ENCODE peak calls at places on chromosomes 2 and 18, in six cellular contexts. Q is breast epithelium, M is endothelial cell, S is neural crest cell, B is PC-3, P is sigmoid colon. Y is an unnamed sample.
A peak's percentile ranks its signal among the peaks of the same experiment; 100 is the strongest.

GRCh38 chr2:235513984-235514626 is 20.3 kb downstream of the AGAP1 start:
- DNase-seq in B (no peak), Q (no peak), M (no peak), P (no peak), S (no peak), Y (no peak)

GRCh38 chr2:144320491-144320890 is 199.4 kb downstream of the ZEB2 start:
- DNase-seq in M (no peak), P (no peak), S (no peak), B (peak; percentile 78), Q (no peak), Y (no peak)

GRCh38 chr2:2827237-2827636 is 496.2 kb upstream of the MYT1L start:
- DNase-seq in M (no peak), P (no peak), B (no peak), S (no peak), Q (no peak), Y (no peak)

GRCh38 chr2:209663149-209663548 is 108.5 kb upstream of the UNC80 start:
- DNase-seq in P (no peak), Q (no peak), B (peak; percentile 50), M (peak; percentile 5), S (no peak), Y (no peak)

GRCh38 chr2:127100261-127101047 is 6.5 kb downstream of the BIN1 start:
- DNase-seq in B (peak; percentile 71), P (peak; percentile 52), M (no peak), Q (no peak), S (no peak), Y (no peak)

GRCh38 chr2:207385903-207386302 is 143.9 kb upstream of the CREB1 start:
- DNase-seq in Q (no peak), B (peak; percentile 27), P (no peak), S (no peak), M (no peak), Y (no peak)

GRCh38 chr2:10382313-10383061 is 65.6 kb downstream of the ODC1 start:
- DNase-seq in M (peak; percentile 55), B (no peak), P (no peak), S (no peak), Q (no peak), Y (peak; percentile 46)

GRCh38 chr2:42138163-42139016 is 30.8 kb upstream of the EML4 start:
- DNase-seq in S (no peak), P (no peak), Q (peak; percentile 77), M (no peak), B (peak; percentile 95), Y (no peak)

GRCh38 chr2:17328161-17328560 is 190.1 kb downstream of the RAD51AP2 start:
- DNase-seq in B (no peak), S (no peak), P (no peak), M (no peak), Q (no peak), Y (no peak)

GRCh38 chr2:28684142-28684858 is 67.3 kb upstream of the PPP1CB start:
- DNase-seq in Q (no peak), M (no peak), B (no peak), P (no peak), S (no peak), Y (no peak)

GRCh38 chr2:111653913-111654312 is 230.1 kb downstream of the ANAPC1 start:
- DNase-seq in B (no peak), Q (no peak), M (no peak), S (no peak), P (no peak), Y (no peak)

GRCh38 chr18:45291616-45292612 is 323.4 kb upstream of the SLC14A2 start:
- DNase-seq in P (no peak), M (no peak), Q (no peak), S (no peak), B (no peak), Y (no peak)

GRCh38 chr18:3455090-3455640 is 5.2 kb downstream of the TGIF1 start:
- DNase-seq in S (no peak), M (no peak), P (no peak), B (no peak), Q (no peak), Y (no peak)

GRCh38 chr18:58699551-58699950 is 28.3 kb downstream of the MALT1 start:
- DNase-seq in Q (no peak), B (no peak), M (no peak), S (no peak), P (no peak), Y (no peak)

GRCh38 chr18:7945882-7946281 is 378.8 kb downstream of the PTPRM start:
- DNase-seq in S (no peak), M (no peak), B (peak; percentile 93), Q (no peak), P (peak; percentile 69), Y (no peak)

GRCh38 chr2:10045561-10046355 is 2.4 kb downstream of the KLF11 start:
- DNase-seq in M (no peak), S (no peak), Q (no peak), B (no peak), P (no peak), Y (no peak)

GRCh38 chr18:2400701-2401191 is 170.6 kb downstream of the METTL4 start:
- DNase-seq in Q (no peak), S (no peak), M (no peak), B (no peak), P (no peak), Y (no peak)

GRCh38 chr2:46962751-46963150 is 47.1 kb upstream of the MCFD2 start:
- DNase-seq in P (no peak), Q (no peak), B (no peak), S (no peak), M (no peak), Y (no peak)

GRCh38 chr2:178008636-178009289 is 63.8 kb downstream of the PDE11A start:
- DNase-seq in M (no peak), S (no peak), B (no peak), Q (no peak), P (peak; percentile 78), Y (no peak)

GRCh38 chr18:76592981-76593381 is 97.9 kb upstream of the ZNF516 start:
- DNase-seq in B (no peak), M (no peak), Q (no peak), S (no peak), P (no peak), Y (no peak)

GRCh38 chr2:10297950-10298349 is 4.8 kb upstream of the HPCAL1 start:
- DNase-seq in B (peak; percentile 91), P (peak; percentile 86), S (no peak), M (no peak), Q (no peak), Y (no peak)

GRCh38 chr2:21461754-21462153 is 338.0 kb downstream of the TDRD15 start:
- DNase-seq in M (no peak), Q (no peak), S (no peak), B (no peak), P (no peak), Y (no peak)

GRCh38 chr2:23482188-23482587 is 97.2 kb downstream of the KLHL29 start:
- DNase-seq in Q (no peak), P (no peak), S (no peak), B (no peak), M (no peak), Y (no peak)

GRCh38 chr2:23482607-23483006 is 97.6 kb downstream of the KLHL29 start:
- DNase-seq in P (no peak), Q (no peak), S (no peak), B (no peak), M (no peak), Y (no peak)

GRCh38 chr2:23478087-23478932 is 93.3 kb downstream of the KLHL29 start:
- DNase-seq in B (no peak), M (no peak), P (peak; percentile 54), Q (no peak), S (no peak), Y (no peak)

GRCh38 chr2:23478933-23479683 is 94.1 kb downstream of the KLHL29 start:
- DNase-seq in S (no peak), P (no peak), M (no peak), B (no peak), Q (no peak), Y (no peak)

DNA sequence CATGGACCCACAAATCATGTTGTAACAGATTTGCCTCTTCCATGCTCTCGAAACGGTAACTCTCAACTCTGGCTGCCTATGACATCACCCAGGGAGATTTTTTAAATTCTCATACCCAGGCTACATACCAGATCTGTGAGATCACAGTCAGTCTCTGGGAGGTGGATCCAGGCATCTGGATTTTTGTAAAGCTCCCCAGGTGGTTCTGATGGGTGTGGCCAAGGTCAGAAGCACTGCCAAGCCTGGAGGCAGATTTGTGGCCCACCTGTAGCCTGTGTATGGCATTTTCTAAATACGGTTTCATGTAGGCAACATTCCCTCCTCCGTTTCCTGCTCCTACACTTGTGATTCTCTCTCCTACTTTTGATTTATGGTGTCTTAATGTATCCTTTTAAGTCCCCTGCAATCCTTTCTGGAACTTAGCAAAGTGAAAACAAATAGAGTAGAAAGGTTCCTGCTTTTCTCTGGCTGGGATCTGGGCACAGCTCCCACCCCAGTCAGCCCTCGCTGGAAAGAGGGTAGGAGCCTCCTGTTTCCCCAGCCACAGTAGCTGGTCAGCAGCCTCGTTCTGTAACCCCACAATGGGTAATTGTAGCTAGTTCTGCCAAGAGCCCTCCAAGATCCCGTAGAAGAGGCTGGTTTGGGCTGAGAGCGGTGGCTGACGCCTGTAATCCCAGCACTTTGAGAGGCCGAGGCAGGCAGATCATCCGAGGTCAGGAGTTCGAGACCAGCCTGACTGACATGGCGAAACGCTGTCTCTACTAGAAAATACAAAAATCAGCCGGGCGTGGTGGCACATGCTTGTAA is 96.2 kb downstream of the KLHL29 start:
- DNase-seq in B (peak; percentile 63), M (no peak), Q (peak; percentile 60), S (no peak), P (no peak), Y (no peak)
- TF ChIP-seq CTCF in B (no peak), M (no peak), Q (no peak), S (no peak), P (no peak), Y (no peak)

DNA sequence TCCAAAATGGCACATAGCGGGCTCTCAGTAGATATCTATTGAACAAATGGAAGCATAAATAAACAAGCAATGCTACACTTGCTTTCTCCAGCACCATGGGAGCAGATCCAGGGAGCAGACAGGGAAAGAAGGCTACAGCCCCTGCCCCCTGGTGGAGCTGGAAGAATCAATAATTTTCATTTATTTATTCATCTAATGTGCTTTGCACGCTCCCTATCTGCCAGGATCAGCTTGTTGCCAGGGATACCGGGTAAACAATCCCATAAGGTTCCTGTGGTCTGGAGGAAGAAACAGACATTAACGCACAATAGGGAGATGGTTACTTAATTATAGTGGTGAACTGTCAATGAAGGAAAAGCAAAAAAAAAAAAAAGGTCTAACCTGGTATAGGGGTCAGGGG is 40.1 kb upstream of the CLASP1 start:
- DNase-seq in S (peak; percentile 20), Q (no peak), P (peak; percentile 38), M (peak; percentile 33), B (peak; percentile 63), Y (no peak)
- TF ChIP-seq CTCF in S (peak; percentile 51), Q (no peak), P (no peak), M (no peak), B (peak; percentile 62), Y (no peak)

DNA sequence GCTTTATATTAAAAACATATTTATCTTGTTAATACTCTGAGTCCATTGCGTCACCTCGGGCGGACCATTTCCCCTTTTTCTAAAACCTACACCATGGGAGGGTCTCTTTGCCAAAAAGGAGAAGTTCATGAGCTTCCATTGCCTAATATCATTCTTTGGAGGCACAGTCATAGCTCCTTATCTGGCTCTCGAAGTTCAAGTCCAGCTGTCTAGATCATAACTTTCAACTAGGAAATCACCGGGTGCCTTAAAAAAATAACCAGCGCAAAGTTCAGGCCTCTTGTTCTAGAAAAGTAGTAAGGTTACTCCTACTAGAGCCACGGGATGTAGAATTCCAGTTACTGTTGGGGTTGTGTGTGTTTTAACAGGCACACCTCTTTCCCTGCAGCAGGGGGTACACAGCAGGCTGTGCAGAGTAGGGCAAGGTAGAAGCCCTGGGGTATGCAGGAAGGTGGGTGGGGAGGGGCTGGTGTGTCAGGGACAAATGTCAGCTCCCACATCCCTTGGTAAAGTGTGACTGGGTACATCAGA is 50.6 kb downstream of the LRRFIP1 start:
- DNase-seq in Q (no peak), S (no peak), B (no peak), M (no peak), P (peak; percentile 85), Y (no peak)
- TF ChIP-seq CTCF in Q (no peak), S (no peak), B (no peak), M (no peak), P (no peak), Y (no peak)

GRCh38 chr2:30230479-30230854 is 867 bp upstream of the LBH start:
- DNase-seq in M (peak; percentile 36), Q (no peak), P (peak; percentile 71), B (no peak), S (peak; percentile 20), Y (no peak)
- TF ChIP-seq CTCF in M (no peak), Q (no peak), P (no peak), B (no peak), S (no peak), Y (no peak)

Y was measured in activated B cell treated with CpG ODN at 0.5 μM for 24 hours.